ENCODE peak calls at places on chromosome 1, in ten cellular contexts. R is OCI-LY7; D is T-helper 1 cell; S is epithelial cell of prostate; G is upper lobe of right lung; T is head of caudate nucleus; B is lung microvascular endothelial cell; M is HL-60; P is AML-193; N is activated naive CD4-positive, alpha-beta T cell treated with Interleukin-2 at 50 U/mL for 16 hours. F is an unnamed sample.

GRCh38 chr1:9115656-9116205 is 13.2 kb downstream of the GPR157 start:
- DNase-seq in R (no peak), D (no peak), P (no peak), T (no peak), B (peak), G (no peak), N (no peak), S (no peak), M (no peak), F (peak)

GRCh38 chr1:10667815-10668214 is 128.6 kb downstream of the CASZ1 start:
- DNase-seq in D (no peak), R (no peak), B (no peak), S (no peak), M (no peak), N (no peak), G (no peak), T (no peak), P (no peak), F (no peak)

GRCh38 chr1:156601892-156602291 is 613 bp upstream of the GPATCH4 start:
- DNase-seq in S (no peak), R (peak), P (no peak), M (no peak), N (no peak), T (no peak), G (peak), B (no peak), D (no peak), F (no peak)

GRCh38 chr1:4585216-4585615 is 69.2 kb upstream of the AJAP1 start:
- DNase-seq in P (no peak), R (peak), T (no peak), N (peak), B (no peak), D (peak), M (no peak), S (no peak), G (no peak), F (no peak)

GRCh38 chr1:225437710-225438437 is 10.0 kb upstream of the LBR start:
- DNase-seq in T (no peak), S (no peak), G (no peak), R (no peak), B (peak), M (no peak), N (no peak), P (peak), D (no peak), F (no peak)

GRCh38 chr1:241985787-241986186 is 13.1 kb downstream of the MAP1LC3C start:
- DNase-seq in G (no peak), T (no peak), P (peak), M (no peak), B (peak), D (no peak), R (peak), N (no peak), S (no peak), F (peak)

GRCh38 chr1:21955058-21955457 is 17.9 kb upstream of the HSPG2 start:
- DNase-seq in N (no peak), G (no peak), B (no peak), T (no peak), R (no peak), M (no peak), D (no peak), P (no peak), S (no peak), F (no peak)

GRCh38 chr1:231242516-231243198 is 1.6 kb downstream of the GNPAT start:
- DNase-seq in P (peak), D (peak), B (peak), T (no peak), N (no peak), G (no peak), S (no peak), R (no peak), M (peak), F (peak)

GRCh38 chr1:101728029-101728428 is 268.7 kb downstream of the OLFM3 start:
- DNase-seq in R (no peak), S (no peak), N (no peak), B (no peak), G (no peak), T (no peak), M (no peak), P (no peak), D (no peak), F (no peak)